ENCODE peak calls at places on chromosomes 11 and 22, in six cellular contexts. R is IMR-90, B is neuronal stem cell, V is H1, J is mesenchymal stem cell, F is H9. Y is an unnamed sample.

GRCh38 chr22:49885281-49885680 is 31.6 kb downstream of the ZBED4 start:
- DNase-seq in R (no peak), B (no peak), V (no peak), J (no peak), F (no peak), Y (no peak)

GRCh38 chr11:34655335-34656008 is 34.6 kb downstream of the EHF start:
- DNase-seq in R (peak), B (no peak), V (no peak), J (peak), F (no peak), Y (no peak)

GRCh38 chr22:23793326-23793725 is 6.6 kb downstream of the SMARCB1 start:
- DNase-seq in R (no peak), B (no peak), V (no peak), J (no peak), F (no peak), Y (peak)

GRCh38 chr11:68374531-68374930 is 62.1 kb downstream of the LRP5 start:
- DNase-seq in R (peak), B (no peak), V (no peak), J (no peak), F (no peak), Y (no peak)

GRCh38 chr22:36325163-36326031 is 62.4 kb downstream of the MYH9 start:
- DNase-seq in R (peak), B (no peak), V (no peak), J (peak), F (no peak), Y (no peak)

GRCh38 chr11:121613724-121614123 is 161.0 kb upstream of the SORL1-AS1 start:
- DNase-seq in R (peak), B (no peak), V (no peak), J (no peak), F (no peak), Y (no peak)

GRCh38 chr11:31500560-31500959 is 8.9 kb downstream of the IMMP1L start:
- DNase-seq in R (peak), B (no peak), V (no peak), J (no peak), F (no peak), Y (no peak)

GRCh38 chr11:33324211-33324985 is 67.2 kb downstream of the HIPK3 start:
- DNase-seq in R (no peak), B (no peak), V (no peak), J (no peak), F (no peak), Y (peak)

GRCh38 chr11:59866397-59866796 is at the start of gene TCN1:
- DNase-seq in R (no peak), B (no peak), V (no peak), J (no peak), F (no peak), Y (no peak)

GRCh38 chr11:129785383-129786111 is 30.1 kb upstream of the TMEM45B start:
- DNase-seq in R (peak), B (no peak), V (no peak), J (no peak), F (no peak), Y (no peak)

GRCh38 chr11:1028291-1028540 is 8.3 kb downstream of the MUC6 start:
- DNase-seq in R (no peak), B (no peak), V (no peak), J (no peak), F (no peak), Y (no peak)

GRCh38 chr11:98793276-98793675 is 227.5 kb upstream of the CNTN5 start:
- DNase-seq in R (no peak), B (no peak), V (no peak), J (no peak), F (no peak), Y (no peak)

GRCh38 chr11:15764948-15765347 is 591.4 kb downstream of the SOX6 start:
- DNase-seq in R (no peak), B (no peak), V (no peak), J (no peak), F (no peak), Y (no peak)

GRCh38 chr22:45564349-45565030 is 61.8 kb downstream of the FBLN1 start:
- DNase-seq in R (no peak), B (no peak), V (no peak), J (no peak), F (no peak), Y (no peak)

GRCh38 chr11:65891180-65892136 is 985 bp downstream of the CCDC85B start:
- DNase-seq in R (no peak), B (no peak), V (no peak), J (no peak), F (peak), Y (no peak)

GRCh38 chr11:72576196-72576595 is 98.0 kb downstream of the PDE2A start:
- DNase-seq in R (no peak), B (no peak), V (no peak), J (no peak), F (no peak), Y (no peak)

GRCh38 chr22:38565441-38565840 is 4.5 kb downstream of the DMC1 start:
- DNase-seq in R (no peak), B (no peak), V (no peak), J (no peak), F (no peak), Y (no peak)

GRCh38 chr11:65456418-65456817 is 33.8 kb downstream of the NEAT1 start:
- DNase-seq in R (no peak), B (no peak), V (no peak), J (no peak), F (no peak), Y (no peak)

GRCh38 chr11:115303929-115304328 is 200.3 kb downstream of the CADM1 start:
- DNase-seq in R (no peak), B (no peak), V (no peak), J (no peak), F (no peak), Y (no peak)

GRCh38 chr11:2328656-2329354 is 27.0 kb downstream of the TSPAN32 start:
- DNase-seq in R (no peak), B (peak), V (no peak), J (no peak), F (no peak), Y (no peak)

GRCh38 chr11:113148076-113148475 is 166.3 kb upstream of the TTC12 start:
- DNase-seq in R (no peak), B (no peak), V (no peak), J (no peak), F (no peak), Y (no peak)

GRCh38 chr11:66195867-66196266 is 72.6 kb upstream of the RAB1B start:
- DNase-seq in R (no peak), B (no peak), V (no peak), J (no peak), F (no peak), Y (peak)

GRCh38 chr22:38415561-38416321 is 39.3 kb downstream of the KCNJ4 start:
- DNase-seq in R (no peak), B (no peak), V (no peak), J (no peak), F (peak), Y (no peak)

GRCh38 chr11:5524756-5525155 is 8.3 kb upstream of the UBQLNL start:
- DNase-seq in R (no peak), B (no peak), V (no peak), J (no peak), F (no peak), Y (no peak)

GRCh38 chr22:48099671-48100070 is 1337.2 kb downstream of the TBC1D22A start:
- DNase-seq in R (no peak), B (no peak), V (no peak), J (no peak), F (peak), Y (no peak)

GRCh38 chr11:35303596-35304392 is 115.6 kb downstream of the SLC1A2 start:
- DNase-seq in R (peak), B (no peak), V (no peak), J (peak), F (no peak), Y (peak)

GRCh38 chr11:118911113-118911879 is 14.4 kb downstream of the BCL9L start:
- DNase-seq in R (peak), B (no peak), V (no peak), J (peak), F (peak), Y (peak)

GRCh38 chr11:117984471-117984870 is 1.7 kb upstream of the IL10RA start:
- DNase-seq in R (no peak), B (no peak), V (no peak), J (peak), F (no peak), Y (peak)

GRCh38 chr11:62726156-62727006 is 876 bp downstream of the HNRNPUL2 start:
- DNase-seq in R (no peak), B (no peak), V (no peak), J (no peak), F (no peak), Y (no peak)

GRCh38 chr22:19184276-19184997 is 5.9 kb upstream of the SLC25A1 start:
- DNase-seq in R (no peak), B (no peak), V (no peak), J (no peak), F (no peak), Y (no peak)

GRCh38 chr22:19868773-19869471 is 14.2 kb upstream of the GNB1L start:
- DNase-seq in R (no peak), B (no peak), V (no peak), J (no peak), F (peak), Y (no peak)

GRCh38 chr11:119480375-119481020 is 57.5 kb upstream of the THY1 start:
- DNase-seq in R (no peak), B (no peak), V (no peak), J (no peak), F (peak), Y (no peak)

GRCh38 chr11:77181799-77182541 is 53.9 kb downstream of the MYO7A start:
- DNase-seq in R (no peak), B (no peak), V (no peak), J (no peak), F (no peak), Y (no peak)

GRCh38 chr11:77182542-77183420 is 54.7 kb downstream of the MYO7A start:
- DNase-seq in R (no peak), B (no peak), V (no peak), J (no peak), F (no peak), Y (no peak)

GRCh38 chr11:77183421-77183984 is 55.5 kb downstream of the MYO7A start:
- DNase-seq in R (no peak), B (no peak), V (no peak), J (no peak), F (no peak), Y (no peak)

GRCh38 chr11:77186302-77186701 is 58.3 kb downstream of the MYO7A start:
- DNase-seq in R (no peak), B (no peak), V (no peak), J (no peak), F (no peak), Y (no peak)

GRCh38 chr11:77184136-77184860 is 56.3 kb downstream of the MYO7A start:
- DNase-seq in R (no peak), B (no peak), V (no peak), J (no peak), F (no peak), Y (no peak)
- H4K91ac ChIP-seq in R (no peak), B (no peak), V (no peak), J (no peak), F (no peak), Y (no peak)

GRCh38 chr11:78228467-78228866 is 39.7 kb downstream of the USP35 start:
- DNase-seq in R (peak), B (peak), V (no peak), J (peak), F (peak), Y (peak)
- H3K23ac ChIP-seq in R (no peak), B (no peak), V (no peak), J (no peak), F (no peak), Y (no peak)

GRCh38 chr11:69381681-69382130 is 87.8 kb downstream of the MYEOV start:
- DNase-seq in R (no peak), B (no peak), V (no peak), J (no peak), F (no peak), Y (no peak)
- H2AFZ ChIP-seq in R (peak), B (no peak), V (no peak), J (no peak), F (no peak), Y (no peak)

GRCh38 chr11:109902764-109903436 is 190.3 kb upstream of the ZC3H12C start:
- DNase-seq in R (no peak), B (no peak), V (no peak), J (no peak), F (no peak), Y (no peak)
- H4K91ac ChIP-seq in R (no peak), B (no peak), V (no peak), J (no peak), F (no peak), Y (no peak)

DNA sequence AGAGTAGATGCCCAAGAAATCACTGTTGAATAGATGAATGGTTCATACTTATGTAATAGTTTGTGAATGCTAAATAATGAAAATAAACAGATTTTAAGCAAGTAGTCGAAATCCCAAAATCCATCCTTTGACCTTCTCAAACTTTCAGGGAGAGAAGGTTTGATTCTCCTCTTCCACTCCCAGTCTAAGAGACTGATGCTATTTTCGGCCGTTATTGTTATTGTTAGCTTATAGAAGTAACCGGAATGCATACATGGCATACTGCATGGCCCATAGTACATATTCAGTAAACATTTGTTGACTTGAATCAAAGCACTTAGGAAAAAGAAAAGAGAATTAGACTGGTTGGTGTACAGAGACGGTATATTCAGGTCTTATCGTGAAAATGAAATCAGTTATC is 76.6 kb downstream of the NAV2 start:
- DNase-seq in R (no peak), B (no peak), V (no peak), J (no peak), F (no peak), Y (no peak)
- H3K23ac ChIP-seq in R (no peak), B (no peak), V (no peak), J (no peak), F (no peak), Y (no peak)

DNA sequence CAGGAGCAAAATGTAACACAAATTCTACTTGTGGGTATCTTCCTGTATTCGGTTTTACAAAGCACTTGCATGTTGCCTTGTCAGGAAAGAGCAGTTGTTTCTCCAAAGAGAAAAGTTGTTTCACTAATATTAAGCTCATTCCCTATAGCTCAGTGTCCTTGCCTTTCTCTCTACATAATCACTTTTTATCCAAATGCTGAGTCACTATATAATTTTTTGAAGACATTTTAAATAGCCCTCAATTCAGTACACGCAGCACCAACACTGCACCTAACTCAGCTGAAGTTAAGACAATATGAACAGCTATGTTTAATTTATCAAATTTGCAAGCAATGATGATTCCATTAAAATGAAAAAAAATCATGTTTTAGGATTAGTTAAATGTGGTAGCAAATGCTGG is 14.5 kb upstream of the MRTFA start:
- DNase-seq in R (no peak), B (no peak), V (no peak), J (no peak), F (no peak), Y (no peak)
- H2AFZ ChIP-seq in R (no peak), B (peak), V (no peak), J (no peak), F (no peak), Y (no peak)

GRCh38 chr11:100550298-100550697 is 136.8 kb upstream of the ARHGAP42 start:
- DNase-seq in R (no peak), B (no peak), V (no peak), J (no peak), F (no peak), Y (no peak)
- H4K91ac ChIP-seq in R (no peak), B (no peak), V (no peak), J (no peak), F (no peak), Y (no peak)

DNA sequence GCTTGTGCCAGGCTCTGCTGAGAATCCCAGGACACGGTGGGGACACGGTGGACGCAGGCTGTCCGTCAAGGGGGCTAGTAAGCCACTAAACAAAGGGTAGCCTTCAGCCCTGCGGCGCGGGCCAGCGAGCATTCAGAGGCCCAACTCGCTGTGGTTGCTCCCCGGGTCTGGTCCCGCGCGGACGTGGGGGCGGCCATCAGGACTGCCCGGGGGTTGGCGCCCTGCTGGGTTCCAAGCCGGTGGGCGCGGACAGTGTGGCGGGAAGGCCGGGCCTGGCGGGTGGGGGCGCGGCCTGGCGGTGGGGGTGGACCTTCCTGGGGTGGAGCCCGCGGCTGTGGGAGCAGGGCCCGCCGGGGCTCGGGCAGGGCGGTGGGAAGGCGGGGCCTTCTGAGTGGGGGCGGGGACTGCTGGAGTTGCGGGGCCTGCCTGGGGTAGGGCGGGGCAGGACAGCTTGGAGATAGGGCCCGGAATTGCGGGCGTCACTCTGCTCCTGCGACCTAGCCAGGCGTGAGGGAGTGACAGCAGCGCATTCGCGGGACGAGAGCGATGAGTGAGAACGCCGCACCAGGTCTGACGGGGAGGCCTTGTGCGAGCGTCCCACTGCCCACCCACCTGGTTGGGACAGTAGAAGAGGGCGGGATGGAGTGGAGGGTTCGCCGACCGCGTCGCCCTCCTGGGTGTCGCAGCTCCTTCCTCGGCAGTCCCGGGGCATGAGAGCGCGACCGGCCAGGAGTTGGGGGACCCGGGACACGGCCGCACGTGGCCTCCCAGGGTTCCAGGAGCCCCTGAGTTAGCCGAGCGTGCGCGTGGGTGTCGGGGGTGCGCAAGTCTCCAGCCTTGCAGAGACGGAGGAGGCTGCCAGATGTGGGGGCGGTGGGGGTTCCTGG is at the start of gene SERHL2:
- DNase-seq in R (peak), B (peak), V (peak), J (peak), F (peak), Y (peak)
- H3K23ac ChIP-seq in R (peak), B (peak), V (no peak), J (no peak), F (no peak), Y (no peak)

GRCh38 chr11:18720086-18720810 is 5.7 kb downstream of the IGSF22 start:
- DNase-seq in R (peak), B (no peak), V (no peak), J (no peak), F (no peak), Y (no peak)

GRCh38 chr11:18721576-18722292 is 4.3 kb downstream of the IGSF22 start:
- DNase-seq in R (peak), B (peak), V (no peak), J (peak), F (peak), Y (peak)

GRCh38 chr11:18723991-18724390 is 2.0 kb downstream of the IGSF22 start:
- DNase-seq in R (no peak), B (no peak), V (no peak), J (no peak), F (no peak), Y (no peak)

GRCh38 chr11:18720811-18721575 is 5.0 kb downstream of the IGSF22 start:
- DNase-seq in R (peak), B (peak), V (peak), J (peak), F (peak), Y (peak)

DNA sequence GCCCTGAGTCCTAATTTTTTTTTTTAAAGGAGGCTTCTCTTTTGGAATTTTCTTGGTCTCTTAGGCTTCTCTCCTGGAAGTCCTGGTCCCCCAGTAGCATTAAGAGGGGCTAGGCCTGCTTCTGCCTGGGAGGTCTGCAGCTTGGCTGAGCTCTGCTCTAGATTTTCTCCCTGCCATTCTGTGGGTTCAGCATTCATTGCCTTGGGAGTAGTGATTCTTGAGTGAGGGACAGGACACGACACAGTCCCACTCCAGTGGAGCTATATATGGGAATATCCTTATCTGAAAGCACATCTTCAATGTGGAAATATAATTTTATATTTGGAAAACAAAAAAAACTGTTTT is 3.7 kb downstream of the IGSF22 start:
- DNase-seq in R (no peak), B (no peak), V (no peak), J (no peak), F (no peak), Y (no peak)
- H2AFZ ChIP-seq in R (no peak), B (peak), V (no peak), J (no peak), F (no peak), Y (no peak)

GRCh38 chr11:10648896-10649295 is 44.7 kb downstream of the IRAG1 start:
- DNase-seq in R (no peak), B (no peak), V (no peak), J (no peak), F (no peak), Y (no peak)
- H4K91ac ChIP-seq in R (peak), B (no peak), V (no peak), J (peak), F (no peak), Y (peak)